ENCODE peak calls at places on chromosome 1, in six cellular contexts. B is NCI-H1417 treated with DMSO at 0.1 percent for 48 hours; L is EL; Z is GM04504; R is astrocyte of the spinal cord; K is activated naive CD4-positive, alpha-beta T cell treated with Interleukin-2 at 50 U/mL for 16 hours. J is an unnamed sample.

GRCh38 chr1:52502789-52503188 is 50.1 kb downstream of the TUT4 start:
- DNase-seq in B (no peak), L (no peak), Z (no peak), R (no peak), K (no peak), J (no peak)

GRCh38 chr1:54766726-54767125 is 2.4 kb upstream of the PARS2 start:
- DNase-seq in B (peak; percentile 36), L (no peak), Z (no peak), R (no peak), K (no peak), J (no peak)

GRCh38 chr1:70467531-70467930 is 56.5 kb downstream of the CTH start:
- DNase-seq in B (no peak), L (no peak), Z (no peak), R (no peak), K (no peak), J (no peak)

GRCh38 chr1:117653732-117654484 is 48.1 kb downstream of the TENT5C start:
- DNase-seq in B (no peak), L (no peak), Z (no peak), R (no peak), K (peak; percentile 59), J (no peak)

GRCh38 chr1:6098303-6099215 is 52.9 kb downstream of the KCNAB2 start:
- DNase-seq in B (no peak), L (peak; percentile 55), Z (peak; percentile 76), R (peak; percentile 6), K (no peak), J (no peak)

GRCh38 chr1:220347654-220348175 is 75.5 kb upstream of the RAB3GAP2 start:
- DNase-seq in B (no peak), L (no peak), Z (no peak), R (no peak), K (no peak), J (no peak)

GRCh38 chr1:43522776-43523480 is 7.8 kb upstream of the PTPRF start:
- DNase-seq in B (no peak), L (peak; percentile 90), Z (peak; percentile 53), R (peak; percentile 42), K (no peak), J (peak; percentile 57)

GRCh38 chr1:91732291-91732953 is 153.5 kb downstream of the TGFBR3 start:
- DNase-seq in B (no peak), L (peak; percentile 87), Z (peak; percentile 55), R (peak; percentile 85), K (peak; percentile 20), J (peak; percentile 71)

GRCh38 chr1:224163311-224163710 is 19.7 kb upstream of the DEGS1 start:
- DNase-seq in B (no peak), L (no peak), Z (no peak), R (no peak), K (no peak), J (no peak)

GRCh38 chr1:16231331-16232315 is 5.4 kb downstream of the CPLANE2 start:
- DNase-seq in B (no peak), L (no peak), Z (no peak), R (no peak), K (no peak), J (no peak)

GRCh38 chr1:20164694-20165202 is 21.1 kb upstream of the UBXN10 start:
- DNase-seq in B (no peak), L (no peak), Z (no peak), R (no peak), K (no peak), J (peak; percentile 16)

GRCh38 chr1:33169290-33170055 is 12.4 kb downstream of the TRIM62 start:
- DNase-seq in B (peak; percentile 36), L (peak; percentile 51), Z (no peak), R (peak; percentile 40), K (no peak), J (peak; percentile 42)

GRCh38 chr1:56825436-56825835 is 6.2 kb upstream of the FYB2 start:
- DNase-seq in B (no peak), L (no peak), Z (no peak), R (no peak), K (no peak), J (no peak)

GRCh38 chr1:3657578-3658230 is 5.4 kb downstream of the TP73 start:
- DNase-seq in B (no peak), L (no peak), Z (no peak), R (no peak), K (no peak), J (no peak)

GRCh38 chr1:234260578-234260977 is 112.7 kb upstream of the COA6 start:
- DNase-seq in B (no peak), L (peak; percentile 7), Z (no peak), R (peak; percentile 9), K (peak; percentile 16), J (no peak)

GRCh38 chr1:204924013-204924759 is 53.5 kb downstream of the NFASC start:
- DNase-seq in B (no peak), L (peak; percentile 74), Z (no peak), R (no peak), K (no peak), J (peak; percentile 12)

GRCh38 chr1:111743679-111744101 is 4.5 kb upstream of the INKA2 start:
- DNase-seq in B (no peak), L (peak; percentile 98), Z (peak; percentile 24), R (no peak), K (no peak), J (peak; percentile 75)

GRCh38 chr1:228155596-228156517 is 6.1 kb downstream of the GJC2 start:
- DNase-seq in B (no peak), L (no peak), Z (no peak), R (no peak), K (no peak), J (no peak)

GRCh38 chr1:116769561-116769977 is 15.3 kb downstream of the CD2 start:
- DNase-seq in B (no peak), L (peak; percentile 31), Z (no peak), R (peak; percentile 67), K (peak; percentile 75), J (peak; percentile 32)

GRCh38 chr1:217471403-217471802 is 159.5 kb downstream of the GPATCH2 start:
- DNase-seq in B (no peak), L (no peak), Z (no peak), R (no peak), K (no peak), J (no peak)

GRCh38 chr1:238608139-238608538 is 717.4 kb upstream of the ZP4 start:
- DNase-seq in B (no peak), L (no peak), Z (no peak), R (no peak), K (no peak), J (no peak)

GRCh38 chr1:215767761-215768160 is 200.7 kb downstream of the KCTD3 start:
- DNase-seq in B (no peak), L (no peak), Z (no peak), R (no peak), K (no peak), J (no peak)

GRCh38 chr1:206551985-206552325 is 44.6 kb downstream of the RASSF5 start:
- DNase-seq in B (no peak), L (no peak), Z (no peak), R (no peak), K (peak; percentile 74), J (no peak)

GRCh38 chr1:109243860-109244552 is 5.3 kb upstream of the CELSR2 start:
- DNase-seq in B (no peak), L (no peak), Z (no peak), R (no peak), K (no peak), J (no peak)

GRCh38 chr1:151568626-151569088 is 28.5 kb downstream of the TUFT1 start:
- DNase-seq in B (no peak), L (no peak), Z (no peak), R (no peak), K (peak; percentile 12), J (no peak)

GRCh38 chr1:200184196-200184595 is 156.7 kb downstream of the NR5A2 start:
- DNase-seq in B (no peak), L (peak; percentile 74), Z (peak; percentile 32), R (peak; percentile 70), K (no peak), J (no peak)

GRCh38 chr1:116989851-116990250 is 11.7 kb upstream of the CD101 start:
- DNase-seq in B (no peak), L (no peak), Z (no peak), R (no peak), K (no peak), J (no peak)

GRCh38 chr1:234647245-234647644 is 37.3 kb upstream of the IRF2BP2 start:
- DNase-seq in B (peak; percentile 84), L (no peak), Z (no peak), R (no peak), K (no peak), J (no peak)